ENCODE peak calls at places on chromosomes 6 and 20, in nine cellular contexts. K is epithelial cell of esophagus, M is AG04450, O is PC-9, C is fibroblast of lung, I is cardiac muscle cell, B is GM12865, Z is HCT116, F is HFF-Myc. N is an unnamed sample.

GRCh38 chr20:13546497-13547131 is 92.1 kb downstream of the TASP1 start:
- DNase-seq in Z (peak; percentile 69), C (peak; percentile 73), F (peak; percentile 49), O (peak; percentile 77), K (peak; percentile 77), M (peak; percentile 30), I (peak; percentile 89), B (peak; percentile 78), N (peak; percentile 83)

GRCh38 chr20:41290804-41291389 is 26.6 kb downstream of the ZHX3 start:
- DNase-seq in Z (no peak), I (no peak), C (no peak), O (no peak), B (no peak), F (no peak), K (no peak), M (no peak), N (no peak)

GRCh38 chr20:1861347-1861987 is 33.7 kb upstream of the SIRPA start:
- DNase-seq in M (no peak), O (no peak), I (no peak), B (no peak), F (no peak), C (peak; percentile 34), K (no peak), Z (no peak), N (no peak)

GRCh38 chr6:117072781-117073180 is 192.6 kb upstream of the VGLL2 start:
- DNase-seq in Z (no peak), B (no peak), C (no peak), O (no peak), I (peak; percentile 42), K (no peak), M (no peak), F (no peak), N (no peak)

GRCh38 chr20:45919536-45919933 is 7.6 kb upstream of the PLTP start:
- DNase-seq in F (no peak), I (no peak), O (no peak), B (no peak), M (peak; percentile 82), Z (no peak), K (no peak), C (peak; percentile 97), N (no peak)

GRCh38 chr6:143575440-143575839 is 63.9 kb upstream of the FUCA2 start:
- DNase-seq in O (peak; percentile 48), C (peak; percentile 89), B (peak; percentile 85), K (peak; percentile 84), I (peak; percentile 68), F (peak; percentile 70), M (peak; percentile 61), Z (peak; percentile 73), N (peak; percentile 61)

GRCh38 chr20:19251958-19252669 is 39.7 kb downstream of the SLC24A3 start:
- DNase-seq in Z (no peak), B (no peak), M (no peak), K (no peak), F (no peak), O (no peak), C (no peak), I (no peak), N (no peak)

GRCh38 chr20:61052796-61053442 is 199.1 kb upstream of the CDH4 start:
- DNase-seq in M (no peak), O (no peak), Z (no peak), B (no peak), F (no peak), I (no peak), C (no peak), K (no peak), N (no peak)

GRCh38 chr6:50712291-50712690 is 1.0 kb upstream of the TFAP2D start:
- DNase-seq in Z (no peak), M (no peak), O (no peak), C (no peak), K (no peak), F (no peak), I (no peak), B (no peak), N (no peak)

GRCh38 chr20:57451759-57452661 is 60.8 kb downstream of the RBM38 start:
- DNase-seq in O (no peak), C (no peak), F (no peak), M (no peak), B (peak; percentile 53), Z (no peak), I (no peak), K (no peak), N (no peak)

GRCh38 chr6:165658395-165659058 is 4.5 kb downstream of the PDE10A start:
- DNase-seq in B (no peak), Z (no peak), K (no peak), C (no peak), M (no peak), O (no peak), I (no peak), F (no peak), N (no peak)

GRCh38 chr6:17202526-17202925 is 78.6 kb upstream of the RBM24 start:
- DNase-seq in O (no peak), K (no peak), Z (no peak), I (no peak), M (peak; percentile 8), B (no peak), F (no peak), C (peak; percentile 63), N (no peak)

GRCh38 chr6:144725731-144726522 is 440.8 kb downstream of the UTRN start:
- DNase-seq in C (no peak), Z (no peak), B (peak; percentile 32), F (no peak), O (no peak), M (no peak), K (peak; percentile 51), I (no peak), N (no peak)

GRCh38 chr20:60424267-60424904 is 466.2 kb downstream of the CDH26 start:
- DNase-seq in Z (no peak), F (no peak), O (no peak), M (no peak), I (no peak), C (no peak), K (no peak), B (no peak), N (no peak)

GRCh38 chr6:103107985-103108384 is 1714.5 kb downstream of the GRIK2 start:
- DNase-seq in B (no peak), Z (no peak), I (no peak), M (no peak), K (no peak), F (no peak), O (no peak), C (no peak), N (no peak)

GRCh38 chr6:50716887-50717509 is 3.7 kb downstream of the TFAP2D start:
- DNase-seq in F (no peak), K (no peak), B (no peak), M (no peak), Z (no peak), O (no peak), C (no peak), I (no peak), N (no peak)

GRCh38 chr6:11432713-11433450 is 104.7 kb upstream of the TMEM170B start:
- DNase-seq in Z (no peak), O (no peak), K (peak; percentile 62), M (no peak), B (peak; percentile 26), I (no peak), C (peak; percentile 61), F (peak; percentile 67), N (no peak)

GRCh38 chr6:25661129-25661779 is 9.2 kb downstream of the SCGN start:
- DNase-seq in I (no peak), B (no peak), C (no peak), Z (no peak), O (no peak), M (no peak), F (no peak), K (no peak), N (no peak)

GRCh38 chr6:164097056-164097455 is 682.5 kb downstream of the QKI start:
- DNase-seq in O (no peak), K (no peak), F (no peak), M (no peak), I (no peak), B (no peak), C (no peak), Z (no peak), N (no peak)

GRCh38 chr20:42483694-42484303 is 705.9 kb downstream of the PTPRT start:
- DNase-seq in I (peak; percentile 53), F (no peak), C (no peak), Z (no peak), K (no peak), M (no peak), O (peak; percentile 10), B (peak; percentile 20), N (peak; percentile 29)

GRCh38 chr20:38843346-38843745 is 37.8 kb downstream of the PPP1R16B start:
- DNase-seq in Z (no peak), M (no peak), O (no peak), I (no peak), C (no peak), K (no peak), B (peak; percentile 51), F (no peak), N (no peak)

GRCh38 chr20:43911066-43911465 is 3.6 kb upstream of the TOX2 start:
- DNase-seq in K (peak; percentile 75), O (peak; percentile 40), C (peak; percentile 80), F (peak; percentile 26), Z (peak; percentile 38), M (no peak), B (peak; percentile 43), I (no peak), N (no peak)
- TF ChIP-seq CTCF in K (no peak), O (peak; percentile 69), C (peak; percentile 7), F (no peak), Z (peak; percentile 20), M (peak; percentile 8), B (no peak), I (peak; percentile 41), N (no peak)

GRCh38 chr6:147421903-147422302 is 86.6 kb upstream of the SAMD5 start:
- DNase-seq in I (no peak), M (no peak), O (no peak), C (no peak), F (no peak), Z (no peak), B (no peak), K (no peak), N (no peak)
- TF ChIP-seq CTCF in I (no peak), M (no peak), O (no peak), C (no peak), F (no peak), Z (no peak), B (no peak), K (no peak), N (no peak)

DNA sequence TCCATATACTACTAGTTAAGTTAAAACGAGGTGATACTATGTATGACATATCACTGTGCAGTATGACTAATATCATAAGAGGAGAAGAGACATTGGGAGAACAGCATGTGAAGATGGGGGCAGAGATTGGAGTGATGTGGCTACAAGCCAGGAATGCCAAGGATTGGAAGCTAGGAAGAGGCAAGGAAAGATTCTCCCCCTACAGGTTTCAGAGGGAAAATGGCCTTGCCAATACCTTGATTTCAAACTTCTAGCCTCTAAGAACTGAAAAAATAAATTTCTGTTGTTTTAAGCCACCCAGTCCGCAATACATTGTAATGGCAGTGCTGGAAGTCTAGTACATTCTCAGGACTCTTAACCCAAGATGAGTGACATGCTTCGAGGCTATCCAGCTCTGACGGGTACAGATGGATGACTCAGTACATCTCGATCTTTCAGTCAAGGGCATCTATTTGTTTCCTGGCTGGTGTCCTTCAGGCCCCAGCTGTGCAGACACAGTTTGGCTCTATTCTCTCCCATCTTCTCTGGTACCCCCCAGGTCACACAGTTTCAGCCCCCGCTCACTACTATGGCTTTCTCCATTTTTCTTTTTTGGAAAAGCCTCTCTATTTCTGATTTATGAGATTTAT is 55.5 kb upstream of the THEMIS start:
- DNase-seq in I (no peak), M (no peak), C (no peak), O (no peak), Z (peak; percentile 23), B (no peak), F (peak; percentile 27), K (peak; percentile 41), N (no peak)
- TF ChIP-seq CTCF in I (no peak), M (peak; percentile 13), C (no peak), O (no peak), Z (peak; percentile 41), B (no peak), F (peak; percentile 21), K (no peak), N (peak; percentile 22)

GRCh38 chr6:41021832-41022231 is 17.2 kb downstream of the UNC5CL start:
- DNase-seq in I (peak; percentile 25), C (peak; percentile 10), M (no peak), O (peak; percentile 56), Z (no peak), B (no peak), K (peak; percentile 76), F (peak; percentile 27), N (no peak)
- TF ChIP-seq CTCF in I (peak; percentile 6), C (no peak), M (peak; percentile 45), O (peak; percentile 26), Z (no peak), B (no peak), K (peak; percentile 44), F (peak; percentile 38), N (no peak)